ENCODE peak calls at places on chromosomes 11 and 22, in eight cellular contexts. I is MM.1S, U is AG10803, L is astrocyte of the cerebellum, J is pancreas, T is astrocyte of the spinal cord, W is HFF-Myc, K is transverse colon. C is an unnamed sample.

GRCh38 chr22:32904044-32904443 is 102.5 kb downstream of the TIMP3 start:
- DNase-seq in I (peak), U (peak), L (no peak), J (no peak), T (peak), W (no peak), K (peak), C (no peak)

GRCh38 chr22:29270475-29271271 is 2.6 kb downstream of the EWSR1 start:
- DNase-seq in I (no peak), U (peak), L (no peak), J (no peak), T (peak), W (no peak), K (no peak), C (no peak)

GRCh38 chr11:103844327-103845215 is 191.9 kb upstream of the DDI1 start:
- DNase-seq in I (peak), U (no peak), L (no peak), J (no peak), T (no peak), W (no peak), K (peak), C (no peak)

GRCh38 chr11:11731311-11732083 is 109.7 kb upstream of the GALNT18 start:
- DNase-seq in I (no peak), U (peak), L (no peak), J (no peak), T (peak), W (no peak), K (no peak), C (peak)

GRCh38 chr11:117217141-117217609 is 14.7 kb downstream of the PCSK7 start:
- DNase-seq in I (no peak), U (peak), L (no peak), J (no peak), T (no peak), W (no peak), K (no peak), C (no peak)

GRCh38 chr11:127133061-127133460 is 132.5 kb upstream of the KIRREL3 start:
- DNase-seq in I (no peak), U (no peak), L (no peak), J (no peak), T (no peak), W (no peak), K (no peak), C (no peak)

GRCh38 chr22:46172522-46172921 is 22.2 kb downstream of the PPARA start:
- DNase-seq in I (no peak), U (no peak), L (no peak), J (peak), T (no peak), W (no peak), K (no peak), C (no peak)

GRCh38 chr22:36223504-36223903 is 15.8 kb downstream of the APOL2 start:
- DNase-seq in I (no peak), U (no peak), L (no peak), J (no peak), T (no peak), W (no peak), K (no peak), C (no peak)

GRCh38 chr22:20141186-20142077 is 9.4 kb downstream of the CCDC188 start:
- DNase-seq in I (no peak), U (peak), L (peak), J (no peak), T (peak), W (no peak), K (no peak), C (peak)

GRCh38 chr11:85835729-85836128 is 19.5 kb upstream of the CCDC83 start:
- DNase-seq in I (no peak), U (no peak), L (no peak), J (no peak), T (no peak), W (no peak), K (no peak), C (no peak)

GRCh38 chr22:39117585-39118191 is 20.6 kb downstream of the APOBEC3H start:
- DNase-seq in I (peak), U (peak), L (peak), J (no peak), T (peak), W (no peak), K (peak), C (no peak)

GRCh38 chr22:20414450-20414849 is 20.5 kb downstream of the ZNF74 start:
- DNase-seq in I (no peak), U (no peak), L (no peak), J (no peak), T (no peak), W (no peak), K (no peak), C (no peak)

GRCh38 chr11:6480299-6480914 is 724 bp downstream of the ARFIP2 start:
- DNase-seq in I (no peak), U (peak), L (no peak), J (no peak), T (no peak), W (no peak), K (no peak), C (no peak)

GRCh38 chr11:6481012-6481923 is at the start of the genes ARFIP2 and TIMM10B:
- DNase-seq in I (peak), U (peak), L (peak), J (peak), T (peak), W (peak), K (peak), C (peak)

GRCh38 chr11:6481924-6482275 is 599 bp downstream of the TIMM10B start:
- DNase-seq in I (no peak), U (no peak), L (no peak), J (no peak), T (no peak), W (no peak), K (no peak), C (no peak)

GRCh38 chr11:6482431-6482830 is 1.1 kb downstream of the TIMM10B start:
- DNase-seq in I (no peak), U (no peak), L (no peak), J (no peak), T (no peak), W (no peak), K (no peak), C (no peak)

DNA sequence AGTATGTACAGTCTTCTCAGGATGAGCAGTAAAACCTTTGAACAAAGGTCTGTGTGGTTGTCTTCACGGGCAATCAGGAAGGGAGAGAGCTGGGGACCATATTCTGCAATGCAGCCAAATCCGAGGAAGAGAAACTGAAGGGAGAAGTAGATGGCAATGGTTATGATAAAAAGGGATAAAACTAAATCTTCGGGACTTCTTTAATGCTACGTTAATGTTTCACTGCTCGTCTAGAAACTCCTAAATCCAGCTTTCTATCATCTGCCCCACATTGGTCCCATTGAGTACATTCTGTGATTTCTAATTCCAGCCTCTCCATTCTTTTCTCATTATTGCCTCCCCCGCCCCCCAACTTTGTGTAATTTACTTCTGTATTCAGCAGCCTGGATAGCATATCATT is 1.7 kb downstream of the TIMM10B start:
- DNase-seq in I (no peak), U (no peak), L (no peak), J (no peak), T (no peak), W (no peak), K (no peak), C (no peak)
- H3K4me3 ChIP-seq in I (no peak), U (no peak), L (no peak), J (no peak), T (no peak), W (peak), K (no peak), C (no peak)

GRCh38 chr11:60813324-60813723 is 28.2 kb downstream of the MS4A10 start:
- DNase-seq in I (no peak), U (no peak), L (no peak), J (no peak), T (no peak), W (no peak), K (no peak), C (no peak)

GRCh38 chr11:60821827-60822599 is 19.9 kb upstream of the CCDC86 start:
- DNase-seq in I (no peak), U (no peak), L (no peak), J (no peak), T (no peak), W (no peak), K (no peak), C (no peak)

GRCh38 chr11:60816590-60817157 is 25.2 kb upstream of the CCDC86 start:
- DNase-seq in I (no peak), U (no peak), L (no peak), J (no peak), T (no peak), W (no peak), K (no peak), C (no peak)

DNA sequence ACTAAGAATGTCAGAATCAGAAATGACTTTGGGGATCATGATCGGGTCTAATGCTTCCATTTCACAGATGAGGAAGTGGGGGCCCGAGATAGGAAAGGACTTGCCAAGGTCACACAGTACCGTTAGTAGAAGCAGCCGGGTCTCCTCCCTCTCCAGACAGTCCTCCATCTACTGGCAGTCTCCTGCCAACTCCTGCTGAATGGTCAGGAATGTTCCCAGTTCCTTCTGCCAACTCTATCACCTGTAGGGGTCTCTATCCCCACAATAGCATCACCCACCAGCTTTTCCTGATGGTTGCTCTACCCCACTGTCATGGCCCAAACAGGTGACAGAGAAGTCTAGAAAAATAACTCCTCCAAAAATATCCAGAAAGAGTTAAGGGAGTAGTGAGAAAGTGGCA is 23.9 kb upstream of the CCDC86 start:
- DNase-seq in I (no peak), U (no peak), L (no peak), J (no peak), T (no peak), W (no peak), K (no peak), C (no peak)
- TF ChIP-seq CTCF in I (no peak), U (no peak), L (no peak), J (no peak), T (no peak), W (no peak), K (no peak), C (no peak)

GRCh38 chr11:72779495-72780128 is 14.2 kb downstream of the STARD10 start:
- DNase-seq in I (no peak), U (no peak), L (no peak), J (no peak), T (no peak), W (no peak), K (peak), C (no peak)

GRCh38 chr11:72776844-72777754 is 16.7 kb downstream of the STARD10 start:
- DNase-seq in I (no peak), U (no peak), L (no peak), J (peak), T (no peak), W (no peak), K (peak), C (no peak)

GRCh38 chr11:72776117-72776843 is 17.6 kb downstream of the STARD10 start:
- DNase-seq in I (no peak), U (no peak), L (no peak), J (no peak), T (no peak), W (no peak), K (peak), C (no peak)

GRCh38 chr11:72778535-72779494 is 15.0 kb downstream of the STARD10 start:
- DNase-seq in I (no peak), U (no peak), L (no peak), J (peak), T (no peak), W (no peak), K (peak), C (no peak)

DNA sequence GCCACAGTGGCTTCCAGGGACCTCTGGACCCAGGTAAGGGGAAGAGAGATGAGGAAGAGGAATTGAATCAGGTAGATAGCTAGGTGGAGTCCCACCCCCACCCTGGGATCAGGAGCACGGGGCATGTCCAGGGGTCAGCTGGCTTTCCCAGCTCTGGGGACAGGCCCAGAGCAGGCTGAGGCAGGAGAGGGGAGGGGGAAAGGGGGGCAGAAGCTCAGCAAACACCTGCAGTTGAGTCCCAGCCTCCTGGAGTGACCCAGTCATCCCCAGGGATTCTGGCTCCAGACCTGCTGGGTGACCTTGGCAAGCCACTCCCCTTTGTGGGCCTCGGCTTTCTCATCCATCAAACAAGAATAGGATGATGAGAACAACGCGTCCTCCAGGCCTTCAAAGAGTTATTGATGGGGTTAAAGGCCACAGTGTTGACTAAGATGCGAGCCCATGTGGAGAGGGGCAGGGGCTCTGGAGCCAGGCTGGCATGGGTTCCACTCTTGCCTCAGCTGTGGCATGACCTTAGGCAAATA is 16.0 kb downstream of the STARD10 start:
- DNase-seq in I (no peak), U (no peak), L (no peak), J (peak), T (no peak), W (no peak), K (peak), C (no peak)
- H3K4me3 ChIP-seq in I (no peak), U (no peak), L (no peak), J (no peak), T (no peak), W (no peak), K (no peak), C (no peak)

DNA sequence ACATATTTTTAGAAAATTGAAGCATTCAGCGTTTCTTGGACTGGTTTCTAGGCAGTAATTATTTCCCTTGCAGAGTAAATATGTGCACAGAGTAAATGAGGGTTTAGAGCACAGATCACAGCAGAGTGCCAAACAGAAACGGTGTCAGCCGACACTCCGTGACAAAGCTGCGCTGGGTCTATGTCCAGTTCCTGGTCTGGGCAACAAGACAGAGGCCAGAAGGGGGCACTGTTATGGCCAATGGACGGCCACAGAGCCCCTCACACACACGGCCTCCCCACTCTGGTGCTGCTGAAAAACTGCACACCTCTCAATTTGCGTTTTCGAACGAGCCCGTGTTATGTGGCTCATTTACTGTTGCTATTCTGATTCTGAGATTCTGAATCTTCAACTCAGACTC is 180.7 kb downstream of the MPPED1 start:
- DNase-seq in I (no peak), U (no peak), L (no peak), J (no peak), T (no peak), W (no peak), K (no peak), C (no peak)
- TF ChIP-seq CTCF in I (no peak), U (peak), L (peak), J (no peak), T (no peak), W (no peak), K (no peak), C (peak)

DNA sequence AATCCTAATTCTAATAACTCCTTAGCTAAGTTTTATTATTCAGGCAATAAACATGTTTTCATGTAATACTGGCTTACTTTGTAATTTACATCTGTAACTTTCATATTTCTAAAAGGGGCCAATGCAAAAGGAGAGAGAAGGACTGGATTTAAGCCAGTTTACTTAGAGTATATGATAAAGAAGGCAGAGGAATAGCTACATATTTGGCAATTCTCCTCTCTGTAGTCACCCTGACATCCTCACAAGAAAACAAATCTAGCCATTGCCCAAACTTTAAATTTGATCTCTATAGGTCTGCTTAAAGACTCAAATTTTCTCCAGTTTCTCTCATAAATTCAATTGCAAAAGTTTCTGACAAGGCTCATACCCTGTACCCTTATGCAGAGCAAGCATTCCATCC is 2.1 kb downstream of the FIBIN start:
- DNase-seq in I (no peak), U (no peak), L (no peak), J (no peak), T (no peak), W (no peak), K (no peak), C (no peak)
- H3K4me3 ChIP-seq in I (no peak), U (peak), L (peak), J (no peak), T (peak), W (peak), K (no peak), C (peak)

DNA sequence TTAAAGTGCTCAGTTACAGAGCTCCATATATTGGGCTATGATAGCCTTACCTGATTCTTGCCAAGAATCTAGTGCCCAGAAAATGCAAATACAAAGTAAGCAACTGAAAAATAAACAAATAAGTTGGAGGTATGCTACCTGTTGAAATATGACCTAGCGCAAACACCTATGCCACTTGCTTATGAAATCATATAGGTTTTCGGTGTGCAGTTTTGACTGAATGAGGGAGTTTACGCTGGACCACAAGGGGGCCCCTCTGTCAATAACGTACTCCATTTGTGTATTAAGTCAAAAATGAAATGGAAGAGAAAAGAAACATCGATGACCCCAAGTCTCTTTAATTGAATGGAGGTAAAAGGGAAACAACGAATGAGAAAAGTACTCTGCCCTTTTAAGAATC is 84.9 kb upstream of the TRIM77 start:
- DNase-seq in I (no peak), U (no peak), L (no peak), J (no peak), T (no peak), W (no peak), K (no peak), C (no peak)
- TF ChIP-seq CTCF in I (peak), U (no peak), L (no peak), J (no peak), T (peak), W (peak), K (no peak), C (peak)

C was measured in retinal pigment epithelial cell.